ENCODE peak calls at places on chromosomes 2 and 18, in eight cellular contexts. One of them, this sample, is unnamed.

GRCh38 chr2:141417246-141417797 is 713.5 kb downstream of the LRP1B start:
- DNase-seq in GM12865: no peak
- DNase-seq in heart right ventricle: no peak
- DNase-seq in sigmoid colon: no peak
- DNase-seq in DND-41: no peak
- DNase-seq in HCT116: no peak
- DNase-seq in right lobe of liver: no peak
- DNase-seq in foreskin fibroblast: no peak
- DNase-seq in this sample: no peak

GRCh38 chr2:166127217-166128155 is at the start of gene SCN1A:
- DNase-seq in GM12865: peak
- DNase-seq in heart right ventricle: no peak
- DNase-seq in sigmoid colon: no peak
- DNase-seq in DND-41: peak
- DNase-seq in HCT116: peak
- DNase-seq in right lobe of liver: no peak
- DNase-seq in foreskin fibroblast: no peak
- DNase-seq in this sample: peak

GRCh38 chr2:134408386-134408785 is 154.5 kb downstream of the MGAT5 start:
- DNase-seq in GM12865: no peak
- DNase-seq in heart right ventricle: no peak
- DNase-seq in sigmoid colon: no peak
- DNase-seq in DND-41: no peak
- DNase-seq in HCT116: no peak
- DNase-seq in right lobe of liver: no peak
- DNase-seq in foreskin fibroblast: peak
- DNase-seq in this sample: no peak

GRCh38 chr2:86441789-86442641 is 844 bp downstream of the KDM3A start:
- DNase-seq in GM12865: peak
- DNase-seq in heart right ventricle: peak
- DNase-seq in sigmoid colon: peak
- DNase-seq in DND-41: peak
- DNase-seq in HCT116: no peak
- DNase-seq in right lobe of liver: peak
- DNase-seq in foreskin fibroblast: peak
- DNase-seq in this sample: peak

GRCh38 chr2:100940766-100941645 is 61.1 kb upstream of the RPL31 start:
- DNase-seq in GM12865: no peak
- DNase-seq in heart right ventricle: no peak
- DNase-seq in sigmoid colon: no peak
- DNase-seq in DND-41: no peak
- DNase-seq in HCT116: no peak
- DNase-seq in right lobe of liver: no peak
- DNase-seq in foreskin fibroblast: no peak
- DNase-seq in this sample: no peak

GRCh38 chr2:165868211-165868610 is 74.2 kb upstream of the GALNT3 start:
- DNase-seq in GM12865: no peak
- DNase-seq in heart right ventricle: no peak
- DNase-seq in sigmoid colon: no peak
- DNase-seq in DND-41: no peak
- DNase-seq in HCT116: no peak
- DNase-seq in right lobe of liver: no peak
- DNase-seq in foreskin fibroblast: no peak
- DNase-seq in this sample: peak

GRCh38 chr18:22639626-22640025 is 221.9 kb upstream of the CTAGE1 start:
- DNase-seq in GM12865: no peak
- DNase-seq in heart right ventricle: no peak
- DNase-seq in sigmoid colon: no peak
- DNase-seq in DND-41: no peak
- DNase-seq in HCT116: no peak
- DNase-seq in right lobe of liver: no peak
- DNase-seq in foreskin fibroblast: no peak
- DNase-seq in this sample: peak

GRCh38 chr18:75455249-75456183 is 28.0 kb upstream of the SMIM21 start:
- DNase-seq in GM12865: no peak
- DNase-seq in heart right ventricle: no peak
- DNase-seq in sigmoid colon: no peak
- DNase-seq in DND-41: no peak
- DNase-seq in HCT116: no peak
- DNase-seq in right lobe of liver: no peak
- DNase-seq in foreskin fibroblast: no peak
- DNase-seq in this sample: peak

GRCh38 chr2:65256088-65256487 is 28.5 kb downstream of the ACTR2 start:
- DNase-seq in GM12865: no peak
- DNase-seq in heart right ventricle: no peak
- DNase-seq in sigmoid colon: no peak
- DNase-seq in DND-41: no peak
- DNase-seq in HCT116: no peak
- DNase-seq in right lobe of liver: no peak
- DNase-seq in foreskin fibroblast: no peak
- DNase-seq in this sample: no peak

GRCh38 chr18:24964213-24964612 is 387.8 kb downstream of the ZNF521 start:
- DNase-seq in GM12865: peak
- DNase-seq in heart right ventricle: no peak
- DNase-seq in sigmoid colon: no peak
- DNase-seq in DND-41: peak
- DNase-seq in HCT116: no peak
- DNase-seq in right lobe of liver: no peak
- DNase-seq in foreskin fibroblast: peak
- DNase-seq in this sample: no peak

GRCh38 chr2:165371356-165371755 is 98.1 kb upstream of the CSRNP3 start:
- DNase-seq in GM12865: no peak
- DNase-seq in heart right ventricle: no peak
- DNase-seq in sigmoid colon: no peak
- DNase-seq in DND-41: no peak
- DNase-seq in HCT116: no peak
- DNase-seq in right lobe of liver: no peak
- DNase-seq in foreskin fibroblast: no peak
- DNase-seq in this sample: no peak

GRCh38 chr18:8359076-8359475 is 250.2 kb upstream of the RAB12 start:
- DNase-seq in GM12865: no peak
- DNase-seq in heart right ventricle: no peak
- DNase-seq in sigmoid colon: no peak
- DNase-seq in DND-41: no peak
- DNase-seq in HCT116: no peak
- DNase-seq in right lobe of liver: no peak
- DNase-seq in foreskin fibroblast: no peak
- DNase-seq in this sample: no peak

GRCh38 chr2:16208241-16208797 is 268.0 kb downstream of the MYCN start:
- DNase-seq in GM12865: no peak
- DNase-seq in heart right ventricle: no peak
- DNase-seq in sigmoid colon: no peak
- DNase-seq in DND-41: no peak
- DNase-seq in HCT116: no peak
- DNase-seq in right lobe of liver: no peak
- DNase-seq in foreskin fibroblast: no peak
- DNase-seq in this sample: no peak

GRCh38 chr2:63029058-63029457 is 21.6 kb upstream of the OTX1 start:
- DNase-seq in GM12865: no peak
- DNase-seq in heart right ventricle: no peak
- DNase-seq in sigmoid colon: no peak
- DNase-seq in DND-41: no peak
- DNase-seq in HCT116: no peak
- DNase-seq in right lobe of liver: no peak
- DNase-seq in foreskin fibroblast: peak
- DNase-seq in this sample: no peak

GRCh38 chr18:54932472-54932871 is 26.8 kb downstream of the CCDC68 start:
- DNase-seq in GM12865: no peak
- DNase-seq in heart right ventricle: no peak
- DNase-seq in sigmoid colon: no peak
- DNase-seq in DND-41: no peak
- DNase-seq in HCT116: no peak
- DNase-seq in right lobe of liver: no peak
- DNase-seq in foreskin fibroblast: no peak
- DNase-seq in this sample: no peak

GRCh38 chr2:121904656-121905055 is 149.2 kb downstream of the TSN start:
- DNase-seq in GM12865: no peak
- DNase-seq in heart right ventricle: no peak
- DNase-seq in sigmoid colon: no peak
- DNase-seq in DND-41: no peak
- DNase-seq in HCT116: no peak
- DNase-seq in right lobe of liver: no peak
- DNase-seq in foreskin fibroblast: no peak
- DNase-seq in this sample: no peak

GRCh38 chr2:10584843-10585475 is 104.8 kb downstream of the NOL10 start:
- DNase-seq in GM12865: no peak
- DNase-seq in heart right ventricle: no peak
- DNase-seq in sigmoid colon: no peak
- DNase-seq in DND-41: no peak
- DNase-seq in HCT116: no peak
- DNase-seq in right lobe of liver: no peak
- DNase-seq in foreskin fibroblast: peak
- DNase-seq in this sample: peak

GRCh38 chr2:219684721-219685689 is 57.6 kb downstream of the SLC4A3 start:
- DNase-seq in GM12865: peak
- DNase-seq in heart right ventricle: peak
- DNase-seq in sigmoid colon: peak
- DNase-seq in DND-41: no peak
- DNase-seq in HCT116: peak
- DNase-seq in right lobe of liver: peak
- DNase-seq in foreskin fibroblast: peak
- DNase-seq in this sample: peak

GRCh38 chr2:169361706-169362345 is 508 bp downstream of the LRP2 start:
- DNase-seq in GM12865: peak
- DNase-seq in heart right ventricle: no peak
- DNase-seq in sigmoid colon: no peak
- DNase-seq in DND-41: no peak
- DNase-seq in HCT116: no peak
- DNase-seq in right lobe of liver: peak
- DNase-seq in foreskin fibroblast: no peak
- DNase-seq in this sample: no peak

GRCh38 chr18:61606068-61606660 is 272.9 kb downstream of the CDH20 start:
- DNase-seq in GM12865: no peak
- DNase-seq in heart right ventricle: peak
- DNase-seq in sigmoid colon: no peak
- DNase-seq in DND-41: no peak
- DNase-seq in HCT116: no peak
- DNase-seq in right lobe of liver: no peak
- DNase-seq in foreskin fibroblast: no peak
- DNase-seq in this sample: peak

GRCh38 chr2:133200684-133201421 is 367.4 kb downstream of the NCKAP5 start:
- DNase-seq in GM12865: no peak
- DNase-seq in heart right ventricle: no peak
- DNase-seq in sigmoid colon: no peak
- DNase-seq in DND-41: no peak
- DNase-seq in HCT116: peak
- DNase-seq in right lobe of liver: no peak
- DNase-seq in foreskin fibroblast: peak
- DNase-seq in this sample: peak

GRCh38 chr2:167550448-167550847 is 662.2 kb downstream of the XIRP2 start:
- DNase-seq in GM12865: peak
- DNase-seq in heart right ventricle: no peak
- DNase-seq in sigmoid colon: no peak
- DNase-seq in DND-41: no peak
- DNase-seq in HCT116: peak
- DNase-seq in right lobe of liver: no peak
- DNase-seq in foreskin fibroblast: no peak
- DNase-seq in this sample: peak

DNA sequence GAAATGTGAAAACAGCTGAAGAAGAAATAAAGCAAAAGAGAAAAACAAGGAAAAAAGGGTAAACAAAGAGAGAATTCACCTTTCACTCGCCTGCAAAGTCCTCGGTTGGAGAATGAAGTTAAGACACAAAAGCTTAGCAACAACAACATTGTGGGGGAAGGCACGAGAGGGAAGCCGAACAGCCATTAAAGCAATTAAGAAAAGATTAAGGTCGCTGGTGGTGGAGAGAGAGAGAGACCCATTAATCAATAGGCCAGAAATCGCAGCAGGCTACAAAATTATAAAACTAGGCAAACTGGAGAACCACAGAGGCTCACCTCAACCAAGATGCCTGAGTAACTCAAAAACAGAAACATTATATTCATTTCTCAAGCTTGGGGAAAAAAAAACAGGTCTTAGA is 120.0 kb upstream of the SIX3 start:
- DNase-seq in GM12865: no peak
- DNase-seq in heart right ventricle: no peak
- DNase-seq in sigmoid colon: no peak
- DNase-seq in DND-41: no peak
- DNase-seq in HCT116: no peak
- DNase-seq in right lobe of liver: no peak
- DNase-seq in foreskin fibroblast: no peak
- DNase-seq in this sample: no peak
- TF ChIP-seq CTCF in GM12865: no peak
- TF ChIP-seq CTCF in heart right ventricle: no peak
- TF ChIP-seq CTCF in sigmoid colon: no peak
- TF ChIP-seq CTCF in DND-41: no peak
- TF ChIP-seq CTCF in HCT116: no peak
- TF ChIP-seq CTCF in right lobe of liver: no peak
- TF ChIP-seq CTCF in foreskin fibroblast: no peak
- TF ChIP-seq CTCF in this sample: no peak

GRCh38 chr2:72995420-72996151 is 75.9 kb downstream of the SFXN5 start:
- DNase-seq in GM12865: no peak
- DNase-seq in heart right ventricle: no peak
- DNase-seq in sigmoid colon: peak
- DNase-seq in DND-41: no peak
- DNase-seq in HCT116: no peak
- DNase-seq in right lobe of liver: no peak
- DNase-seq in foreskin fibroblast: no peak
- DNase-seq in this sample: no peak
- H3K4me3 ChIP-seq in GM12865: no peak
- H3K4me3 ChIP-seq in heart right ventricle: no peak
- H3K4me3 ChIP-seq in sigmoid colon: no peak
- H3K4me3 ChIP-seq in DND-41: no peak
- H3K4me3 ChIP-seq in HCT116: no peak
- H3K4me3 ChIP-seq in right lobe of liver: no peak
- H3K4me3 ChIP-seq in foreskin fibroblast: no peak
- H3K4me3 ChIP-seq in this sample: no peak

DNA sequence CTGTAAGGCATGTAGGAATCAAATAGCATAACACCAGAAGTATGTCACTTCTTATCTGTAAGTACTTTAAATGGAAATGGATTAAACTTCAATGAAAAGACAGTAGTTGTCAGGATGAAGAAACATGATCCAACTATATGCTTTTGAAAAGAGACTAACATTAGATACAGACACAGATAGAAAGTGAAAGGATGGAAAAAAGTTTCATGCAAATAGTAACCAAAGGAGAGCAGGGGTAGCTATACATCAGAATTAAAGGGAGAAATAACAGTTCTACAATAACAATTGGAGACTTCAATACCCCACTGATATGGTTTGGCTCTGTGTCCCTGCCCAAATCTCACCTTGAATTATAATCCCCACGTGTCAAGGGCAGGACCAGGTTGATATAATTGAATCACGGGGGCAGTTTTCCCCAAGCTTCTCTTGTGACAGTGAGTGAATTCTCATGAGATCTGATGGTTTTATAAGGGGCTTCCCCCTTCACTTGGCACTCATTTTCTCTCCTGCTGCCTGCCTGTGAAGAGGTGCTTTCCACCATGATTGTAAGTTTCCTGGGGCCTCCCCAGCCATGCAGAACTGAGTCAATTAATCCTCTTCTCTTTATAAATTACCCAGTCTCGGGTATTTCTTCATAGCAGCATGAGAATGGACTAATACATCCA is 205.4 kb upstream of the CDH2 start:
- DNase-seq in GM12865: peak
- DNase-seq in heart right ventricle: no peak
- DNase-seq in sigmoid colon: no peak
- DNase-seq in DND-41: no peak
- DNase-seq in HCT116: no peak
- DNase-seq in right lobe of liver: no peak
- DNase-seq in foreskin fibroblast: no peak
- DNase-seq in this sample: no peak
- TF ChIP-seq CTCF in GM12865: no peak
- TF ChIP-seq CTCF in heart right ventricle: no peak
- TF ChIP-seq CTCF in sigmoid colon: no peak
- TF ChIP-seq CTCF in DND-41: no peak
- TF ChIP-seq CTCF in HCT116: no peak
- TF ChIP-seq CTCF in right lobe of liver: no peak
- TF ChIP-seq CTCF in foreskin fibroblast: no peak
- TF ChIP-seq CTCF in this sample: no peak

GRCh38 chr2:197207608-197208007 is 103.0 kb downstream of the ANKRD44 start:
- DNase-seq in GM12865: no peak
- DNase-seq in heart right ventricle: no peak
- DNase-seq in sigmoid colon: no peak
- DNase-seq in DND-41: no peak
- DNase-seq in HCT116: no peak
- DNase-seq in right lobe of liver: no peak
- DNase-seq in foreskin fibroblast: no peak
- DNase-seq in this sample: no peak
- H3K4me3 ChIP-seq in GM12865: peak
- H3K4me3 ChIP-seq in heart right ventricle: no peak
- H3K4me3 ChIP-seq in sigmoid colon: no peak
- H3K4me3 ChIP-seq in DND-41: no peak
- H3K4me3 ChIP-seq in HCT116: no peak
- H3K4me3 ChIP-seq in right lobe of liver: no peak
- H3K4me3 ChIP-seq in foreskin fibroblast: no peak
- H3K4me3 ChIP-seq in this sample: no peak